ENCODE peak calls at places on chromosomes 3 and 15, in seven cellular contexts. T is tibial nerve, X is stomach, S is ovary, J is suprapubic skin, Y is IMR-90, I is prostate gland. F is an unnamed sample.

GRCh38 chr15:33093234-33093633 is 101.3 kb downstream of the FMN1 start:
- DNase-seq in T (no peak), X (no peak), S (no peak), J (no peak), Y (no peak), I (no peak), F (no peak)

GRCh38 chr15:100926971-100927756 is 8.0 kb downstream of the LRRK1 start:
- DNase-seq in T (no peak), X (no peak), S (no peak), J (no peak), Y (no peak), I (no peak), F (peak)

GRCh38 chr15:29736745-29737023 is 85.6 kb downstream of the TJP1 start:
- DNase-seq in T (no peak), X (no peak), S (no peak), J (no peak), Y (peak), I (no peak), F (no peak)

GRCh38 chr15:91408476-91409076 is 308.5 kb downstream of the SV2B start:
- DNase-seq in T (no peak), X (no peak), S (no peak), J (no peak), Y (peak), I (no peak), F (no peak)

GRCh38 chr3:142876417-142876816 is 12.5 kb downstream of the PCOLCE2 start:
- DNase-seq in T (no peak), X (no peak), S (no peak), J (no peak), Y (no peak), I (no peak), F (no peak)

GRCh38 chr3:156643729-156644389 is 30.5 kb upstream of the TIPARP start:
- DNase-seq in T (no peak), X (no peak), S (no peak), J (no peak), Y (peak), I (no peak), F (peak)

GRCh38 chr3:9409981-9410849 is 12.8 kb downstream of the SETD5 start:
- DNase-seq in T (no peak), X (no peak), S (no peak), J (no peak), Y (no peak), I (no peak), F (no peak)

GRCh38 chr3:135641771-135642170 is 323.8 kb upstream of the PPP2R3A start:
- DNase-seq in T (no peak), X (no peak), S (no peak), J (no peak), Y (no peak), I (no peak), F (no peak)

GRCh38 chr3:175222356-175222755 is 363.2 kb downstream of the NAALADL2 start:
- DNase-seq in T (no peak), X (no peak), S (no peak), J (no peak), Y (no peak), I (no peak), F (no peak)

GRCh38 chr15:66834863-66835557 is 133.0 kb downstream of the SMAD6 start:
- DNase-seq in T (no peak), X (no peak), S (no peak), J (peak), Y (no peak), I (no peak), F (peak)

GRCh38 chr15:85707519-85708338 is 87.0 kb downstream of the KLHL25 start:
- DNase-seq in T (no peak), X (peak), S (no peak), J (no peak), Y (peak), I (no peak), F (no peak)

DNA sequence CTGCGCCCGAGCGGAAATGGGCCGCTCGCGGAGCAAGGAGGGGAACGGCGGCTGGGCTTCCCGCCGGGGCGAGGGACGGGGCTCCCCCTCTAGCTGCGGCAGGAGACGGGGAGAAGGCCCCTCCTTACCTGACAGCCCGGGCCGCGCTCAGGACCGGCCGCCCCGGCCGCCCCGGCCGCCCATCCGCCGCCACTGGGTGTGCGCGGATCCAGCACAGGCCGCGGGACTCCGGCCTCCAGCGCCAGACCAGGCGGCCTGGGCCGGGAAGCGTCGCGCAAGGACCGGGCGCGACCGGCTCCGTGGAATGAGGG is 296 bp downstream of the TPRA1 start:
- DNase-seq in T (no peak), X (no peak), S (no peak), J (no peak), Y (no peak), I (no peak), F (peak)
- TF ChIP-seq POLR2A in T (no peak), X (no peak), S (no peak), J (no peak), Y (peak), I (no peak), F (no peak)

GRCh38 chr3:47394140-47394855 is 13.5 kb downstream of the PTPN23 start:
- DNase-seq in T (no peak), X (no peak), S (no peak), J (no peak), Y (peak), I (no peak), F (no peak)
- H3K4me3 ChIP-seq in T (no peak), X (no peak), S (no peak), J (no peak), Y (no peak), I (no peak), F (no peak)

GRCh38 chr3:150367771-150368170 is 40.3 kb upstream of the TSC22D2 start:
- DNase-seq in T (no peak), X (no peak), S (no peak), J (no peak), Y (no peak), I (no peak), F (no peak)
- TF ChIP-seq POLR2A in T (no peak), X (no peak), S (no peak), J (no peak), Y (no peak), I (no peak), F (no peak)

DNA sequence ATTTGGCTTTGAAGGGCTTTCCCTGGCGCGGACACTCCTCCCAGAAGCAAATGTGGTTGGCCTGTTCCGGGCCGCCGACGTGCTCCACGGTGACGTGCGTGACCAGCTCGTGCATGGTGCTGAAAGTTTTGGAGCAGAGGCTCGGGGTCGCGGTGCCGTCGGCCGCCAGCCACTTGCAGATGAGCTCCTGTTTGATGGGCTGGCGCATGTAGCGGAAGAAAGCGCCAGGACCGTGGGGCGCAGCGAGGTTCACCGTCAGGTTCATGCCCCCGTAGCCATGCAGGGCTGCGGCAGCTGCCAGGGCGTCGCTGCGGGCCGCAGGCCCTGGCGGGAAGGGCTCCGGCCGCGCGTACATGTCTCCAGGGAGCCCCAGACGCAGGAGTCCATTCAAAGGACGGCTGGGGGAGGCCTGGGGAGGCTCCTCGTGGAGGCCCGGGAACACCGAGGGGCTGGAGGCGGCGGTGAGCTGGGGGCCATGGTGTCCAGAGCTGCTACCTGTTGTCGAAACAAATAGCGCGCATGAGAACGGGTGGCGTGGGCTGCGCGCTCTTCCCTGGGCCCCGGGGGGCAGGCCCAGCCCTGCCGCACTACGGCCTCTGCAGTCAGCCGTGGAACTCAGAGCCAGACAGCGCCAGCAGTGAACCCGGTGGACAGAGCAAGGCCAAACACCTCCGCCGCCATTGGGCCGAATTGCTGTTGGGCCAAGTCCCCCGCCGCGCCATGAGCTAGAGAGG is 10.2 kb downstream of the ZIC4 start:
- DNase-seq in T (no peak), X (no peak), S (no peak), J (no peak), Y (no peak), I (no peak), F (no peak)
- H3K4me3 ChIP-seq in T (no peak), X (no peak), S (no peak), J (no peak), Y (no peak), I (no peak), F (no peak)

DNA sequence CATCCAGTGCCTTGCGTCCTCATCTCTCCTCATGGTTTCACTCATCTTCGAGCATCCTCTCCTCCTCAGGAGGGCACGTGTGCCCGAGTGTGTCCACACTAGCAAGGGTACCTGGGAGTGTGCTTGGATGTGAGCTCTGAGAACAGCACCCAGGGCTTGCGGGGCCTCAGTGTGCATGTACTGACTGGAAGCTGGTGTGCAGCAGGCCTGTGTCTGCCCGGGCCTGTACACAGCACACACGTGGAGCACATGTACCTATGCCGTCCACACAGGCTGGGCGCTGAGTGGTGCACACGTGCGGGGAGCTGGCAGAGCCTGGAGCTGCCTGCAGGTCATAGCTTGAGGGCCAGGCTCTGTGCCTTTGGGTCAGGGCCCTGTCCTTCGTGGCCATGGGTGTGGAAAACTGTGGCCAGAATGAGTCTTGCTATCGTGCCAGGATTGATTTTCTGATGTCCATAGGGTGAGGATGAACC is 34.9 kb downstream of the TSPAN3 start:
- DNase-seq in T (peak), X (peak), S (no peak), J (peak), Y (no peak), I (no peak), F (peak)
- TF ChIP-seq POLR2A in T (no peak), X (no peak), S (no peak), J (no peak), Y (no peak), I (no peak), F (no peak)

GRCh38 chr15:49421991-49422390 is 1.1 kb upstream of the FGF7 start:
- DNase-seq in T (peak), X (peak), S (peak), J (peak), Y (peak), I (no peak), F (peak)
- H3K4me3 ChIP-seq in T (peak), X (peak), S (peak), J (peak), Y (no peak), I (no peak), F (peak)

GRCh38 chr15:57570340-57570739 is 21.4 kb upstream of the MYZAP start:
- DNase-seq in T (no peak), X (no peak), S (no peak), J (no peak), Y (no peak), I (no peak), F (no peak)

GRCh38 chr15:57565326-57565725 is 26.4 kb upstream of the MYZAP start:
- DNase-seq in T (no peak), X (no peak), S (no peak), J (no peak), Y (peak), I (no peak), F (peak)

GRCh38 chr15:57567909-57568308 is 23.8 kb upstream of the MYZAP start:
- DNase-seq in T (no peak), X (no peak), S (no peak), J (no peak), Y (no peak), I (no peak), F (no peak)

GRCh38 chr15:57563416-57563815 is 28.3 kb upstream of the MYZAP start:
- DNase-seq in T (no peak), X (no peak), S (no peak), J (no peak), Y (no peak), I (no peak), F (no peak)

DNA sequence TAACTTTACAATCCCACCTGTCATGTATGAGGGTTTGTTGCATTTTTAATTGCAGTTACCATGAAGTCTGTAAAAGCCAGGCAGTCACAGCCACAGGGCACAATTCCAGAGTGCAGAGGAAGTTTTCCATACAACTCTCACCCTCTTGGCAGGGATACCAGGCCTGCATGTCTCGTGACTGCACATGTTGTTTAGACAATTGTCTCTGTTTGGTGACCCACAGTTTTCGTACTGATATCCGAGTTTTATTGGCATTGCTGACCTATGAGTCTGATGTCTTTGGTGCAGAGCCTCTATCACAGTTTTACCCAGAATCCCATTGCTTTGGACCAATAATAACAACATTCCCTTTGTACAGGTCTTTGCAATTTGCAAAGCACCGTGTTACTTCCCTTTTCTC is 24.9 kb upstream of the MYZAP start:
- DNase-seq in T (no peak), X (peak), S (no peak), J (no peak), Y (no peak), I (peak), F (peak)
- TF ChIP-seq POLR2A in T (no peak), X (no peak), S (no peak), J (no peak), Y (no peak), I (no peak), F (no peak)

GRCh38 chr3:170360916-170361315 is 3.4 kb downstream of the SKIL start:
- DNase-seq in T (no peak), X (no peak), S (no peak), J (no peak), Y (peak), I (no peak), F (no peak)
- H3K4me3 ChIP-seq in T (no peak), X (no peak), S (no peak), J (no peak), Y (no peak), I (no peak), F (no peak)

F was measured in Peyer's patch.